ENCODE peak calls at places on chromosomes 1 and 21, in nine cellular contexts. N is caudate nucleus; U is fibroblast of lung; G is adrenal gland; S is right cardiac atrium; Q is tibial artery; X is CD4-positive, CD25-positive, alpha-beta regulatory T cell; K is MM.1S; O is small intestine. C is an unnamed sample.
A peak's percentile ranks its signal among the peaks of the same experiment; 100 is the strongest.

GRCh38 chr1:237864338-237865244 is 26.1 kb downstream of the ZP4 start:
- DNase-seq in X (no peak), N (peak; percentile 22), Q (peak; percentile 33), O (peak; percentile 67), K (peak; percentile 52), U (peak; percentile 49), G (peak; percentile 85), S (peak; percentile 80), C (peak; percentile 86)

GRCh38 chr1:97571760-97572159 is 349.1 kb downstream of the DPYD start:
- DNase-seq in G (no peak), S (no peak), K (no peak), O (no peak), U (no peak), Q (no peak), N (no peak), X (no peak), C (no peak)

GRCh38 chr1:183273300-183273699 is 87.2 kb downstream of the LAMC2 start:
- DNase-seq in Q (no peak), K (no peak), O (no peak), X (no peak), G (no peak), U (peak; percentile 40), S (no peak), N (no peak), C (no peak)

GRCh38 chr1:210230149-210230695 is 2.4 kb upstream of the SERTAD4 start:
- DNase-seq in X (no peak), S (no peak), U (no peak), G (no peak), Q (no peak), N (no peak), O (no peak), K (no peak), C (no peak)

GRCh38 chr1:94276900-94277581 is 39.7 kb upstream of the ARHGAP29 start:
- DNase-seq in O (no peak), G (no peak), K (no peak), N (no peak), X (no peak), U (peak; percentile 74), S (no peak), Q (peak; percentile 24), C (no peak)

GRCh38 chr1:189706594-189706993 is 771.1 kb downstream of the BRINP3 start:
- DNase-seq in K (no peak), N (no peak), Q (no peak), U (peak; percentile 15), S (no peak), G (no peak), X (no peak), O (no peak), C (no peak)

GRCh38 chr1:234408757-234409156 is 35.5 kb downstream of the COA6 start:
- DNase-seq in N (no peak), O (no peak), S (no peak), X (peak; percentile 11), G (no peak), Q (no peak), K (no peak), U (no peak), C (no peak)

GRCh38 chr1:175075572-175076568 is 8.2 kb downstream of the TNN start:
- DNase-seq in O (no peak), X (no peak), S (no peak), U (no peak), G (no peak), K (no peak), N (no peak), Q (no peak), C (no peak)

GRCh38 chr21:44838038-44838895 is 20.4 kb upstream of the SUMO3 start:
- DNase-seq in G (no peak), X (no peak), K (no peak), O (peak; percentile 19), N (no peak), S (no peak), Q (no peak), U (no peak), C (no peak)

GRCh38 chr1:32144033-32144432 is 35.4 kb upstream of the TXLNA start:
- DNase-seq in K (no peak), S (no peak), Q (no peak), X (no peak), N (no peak), G (no peak), U (peak; percentile 15), O (no peak), C (no peak)
- H3K27ac ChIP-seq in K (no peak overlapping the region), S (no peak overlapping the region), Q (no peak overlapping the region), X (no peak overlapping the region), N (no peak overlapping the region), G (no peak overlapping the region), U (no peak overlapping the region), O (no peak overlapping the region), C (no peak overlapping the region)

GRCh38 chr1:7680791-7681165 is 90.3 kb upstream of the VAMP3 start:
- DNase-seq in N (no peak), S (peak; percentile 46), O (peak; percentile 39), Q (no peak), U (no peak), G (no peak), K (no peak), X (no peak), C (no peak)
- H3K27ac ChIP-seq in N (peak overlapping the region; percentile 92), S (no peak overlapping the region), O (no peak overlapping the region), Q (no peak overlapping the region), U (no peak overlapping the region), G (peak overlapping the region; percentile 54), K (no peak overlapping the region), X (no peak overlapping the region), C (peak overlapping the region; percentile 53)

GRCh38 chr1:22941257-22941656 is 31.4 kb downstream of the LACTBL1 start:
- DNase-seq in S (no peak), O (no peak), Q (no peak), K (no peak), N (no peak), U (no peak), G (no peak), X (no peak), C (no peak)

GRCh38 chr1:22949807-22950462 is 22.7 kb downstream of the LACTBL1 start:
- DNase-seq in U (peak; percentile 20), N (no peak), S (no peak), X (no peak), O (no peak), Q (no peak), K (no peak), G (no peak), C (no peak)

GRCh38 chr1:22944656-22945055 is 28.0 kb downstream of the LACTBL1 start:
- DNase-seq in Q (no peak), G (no peak), U (no peak), X (no peak), S (no peak), O (no peak), N (no peak), K (no peak), C (no peak)
- H3K27ac ChIP-seq in Q (no peak overlapping the region), G (no peak overlapping the region), U (no peak overlapping the region), X (no peak overlapping the region), S (no peak overlapping the region), O (no peak overlapping the region), N (no peak overlapping the region), K (no peak overlapping the region), C (no peak overlapping the region)

GRCh38 chr1:39858315-39858714 is 25.0 kb downstream of the TRIT1 start:
- DNase-seq in S (no peak), K (no peak), G (no peak), O (no peak), Q (no peak), N (no peak), X (no peak), U (no peak), C (no peak)

GRCh38 chr1:39861003-39861402 is 22.3 kb downstream of the TRIT1 start:
- DNase-seq in K (no peak), U (no peak), N (no peak), O (no peak), S (no peak), G (no peak), X (no peak), Q (no peak), C (no peak)

GRCh38 chr1:39863177-39863576 is 20.1 kb downstream of the TRIT1 start:
- DNase-seq in U (no peak), N (no peak), K (no peak), Q (no peak), X (no peak), S (no peak), G (no peak), O (no peak), C (no peak)

GRCh38 chr1:39857479-39857878 is 25.8 kb downstream of the TRIT1 start:
- DNase-seq in N (no peak), S (no peak), X (no peak), O (no peak), Q (no peak), U (no peak), G (no peak), K (no peak), C (no peak)

GRCh38 chr1:39859859-39860812 is 23.2 kb downstream of the TRIT1 start:
- DNase-seq in S (no peak), N (no peak), Q (no peak), O (peak; percentile 31), K (no peak), X (no peak), U (no peak), G (no peak), C (no peak)
- H3K27ac ChIP-seq in S (no peak overlapping the region), N (no peak overlapping the region), Q (no peak overlapping the region), O (no peak overlapping the region), K (no peak overlapping the region), X (no peak overlapping the region), U (no peak overlapping the region), G (no peak overlapping the region), C (no peak overlapping the region)